ENCODE peak calls at places on chromosomes 12 and 14, in eight cellular contexts. I is GM13977, S is cardiac fibroblast, J is neural crest cell, N is AG04450, W is lower leg skin, K is HCT116, U is nephron progenitor cell. M is an unnamed sample.

GRCh38 chr12:51746416-51746815 is 102.1 kb downstream of the FIGNL2 start:
- DNase-seq in U (no peak), K (no peak), J (no peak), S (no peak), W (no peak), N (no peak), I (no peak), M (no peak)

GRCh38 chr12:47985596-47986265 is 18.5 kb downstream of the COL2A1 start:
- DNase-seq in N (no peak), S (no peak), U (no peak), I (no peak), W (no peak), K (no peak), J (no peak), M (no peak)

GRCh38 chr12:109827566-109828550 is 5.3 kb downstream of the TRPV4 start:
- DNase-seq in S (peak; percentile 63), N (no peak), I (no peak), J (peak; percentile 56), U (no peak), K (no peak), W (peak; percentile 35), M (no peak)

GRCh38 chr14:92651793-92652382 is 96.5 kb downstream of the LGMN start:
- DNase-seq in K (no peak), U (no peak), J (no peak), S (no peak), W (peak; percentile 49), I (peak; percentile 40), N (no peak), M (no peak)

GRCh38 chr14:41718477-41719166 is 111.9 kb downstream of the LRFN5 start:
- DNase-seq in U (no peak), N (no peak), I (no peak), K (no peak), W (no peak), S (no peak), J (no peak), M (no peak)

GRCh38 chr12:108530141-108530540 is 15.1 kb downstream of the FICD start:
- DNase-seq in J (no peak), U (no peak), W (no peak), S (no peak), I (no peak), N (no peak), K (no peak), M (no peak)

GRCh38 chr14:68634346-68634745 is 158.5 kb downstream of the ZFP36L1 start:
- DNase-seq in U (peak; percentile 58), K (no peak), W (peak; percentile 11), N (no peak), I (no peak), J (no peak), S (no peak), M (no peak)

GRCh38 chr12:123808167-123808566 is 46.1 kb downstream of the DNAH10 start:
- DNase-seq in W (no peak), K (peak; percentile 6), S (peak; percentile 22), I (no peak), J (peak; percentile 11), N (no peak), U (peak; percentile 23), M (no peak)

GRCh38 chr12:52046859-52047258 is 4.4 kb upstream of the NR4A1 start:
- DNase-seq in K (no peak), J (no peak), I (no peak), N (no peak), S (no peak), W (no peak), U (no peak), M (no peak)

GRCh38 chr14:59919582-59920377 is at the start of gene LRRC9:
- DNase-seq in S (peak; percentile 2), N (no peak), W (no peak), U (peak; percentile 91), I (no peak), K (no peak), J (peak; percentile 73), M (no peak)

GRCh38 chr14:74543771-74544170 is 50.2 kb downstream of the ISCA2 start:
- DNase-seq in S (no peak), N (no peak), I (no peak), K (no peak), U (no peak), J (no peak), W (no peak), M (no peak)

DNA sequence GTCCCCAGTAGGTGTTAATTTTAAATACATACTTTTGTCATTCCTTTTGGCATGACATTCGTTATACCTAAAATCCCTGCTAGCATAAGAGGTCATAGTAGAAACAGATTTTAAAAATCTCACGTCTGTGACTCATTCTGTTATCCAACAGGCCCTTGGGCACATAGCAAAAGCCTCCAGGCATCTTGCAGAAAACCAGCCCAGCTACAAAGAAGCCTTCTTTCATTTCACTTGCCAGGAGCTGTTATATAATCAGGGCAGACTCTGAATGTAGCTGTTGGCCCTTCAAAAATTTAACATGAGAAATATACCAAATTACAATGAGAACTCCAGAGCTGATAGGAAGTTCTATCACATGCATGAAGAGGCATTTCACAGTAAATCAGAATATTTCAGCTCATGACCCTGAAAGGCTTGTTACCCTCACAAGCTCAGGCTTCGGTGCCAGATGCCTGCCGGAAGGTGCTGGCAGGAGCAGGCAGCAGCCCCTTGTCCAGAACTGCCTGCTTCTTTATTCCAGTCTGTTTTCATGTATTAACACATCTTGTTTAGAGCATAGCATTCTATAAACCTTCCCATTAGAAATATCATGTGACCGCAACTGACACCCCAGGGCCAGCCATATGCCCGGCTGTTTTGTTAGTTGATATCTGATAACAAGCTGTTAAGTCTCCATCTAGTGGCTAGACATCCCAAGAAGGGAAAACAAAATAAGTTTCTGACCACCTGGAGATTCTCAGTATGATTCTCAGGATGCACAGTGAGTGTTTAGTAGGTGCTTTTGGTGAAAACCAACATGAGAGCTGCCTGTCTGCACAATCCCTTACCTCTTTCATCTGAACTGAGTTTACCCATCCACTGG is 17.8 kb downstream of the E2F7 start:
- DNase-seq in S (no peak), U (no peak), I (no peak), N (no peak), J (no peak), K (no peak), W (no peak), M (peak; percentile 33)
- TF ChIP-seq CTCF in S (no peak), U (no peak), I (no peak), N (peak; percentile 45), J (no peak), K (no peak), W (no peak), M (peak; percentile 64)

GRCh38 chr12:103495783-103496456 is at the start of gene C12orf42:
- DNase-seq in S (peak; percentile 25), U (peak; percentile 51), I (peak; percentile 59), W (no peak), J (peak; percentile 48), N (no peak), K (peak; percentile 12), M (peak; percentile 25)
- TF ChIP-seq CTCF in S (peak; percentile 43), U (peak; percentile 50), I (peak; percentile 74), W (no peak), J (peak; percentile 67), N (peak; percentile 46), K (peak; percentile 57), M (peak; percentile 74)

GRCh38 chr14:81986005-81986404 is 452.4 kb upstream of the SEL1L start:
- DNase-seq in N (no peak), I (no peak), U (no peak), J (no peak), K (no peak), S (no peak), W (no peak), M (no peak)

GRCh38 chr14:81990312-81990761 is 456.7 kb upstream of the SEL1L start:
- DNase-seq in K (peak; percentile 18), S (peak; percentile 68), N (peak; percentile 1), J (peak; percentile 63), W (peak; percentile 40), I (peak; percentile 37), U (peak; percentile 67), M (peak; percentile 22)

GRCh38 chr14:81991998-81992397 is 458.3 kb upstream of the SEL1L start:
- DNase-seq in U (no peak), W (no peak), I (no peak), J (no peak), N (no peak), K (no peak), S (peak; percentile 4), M (no peak)
- TF ChIP-seq CTCF in U (peak; percentile 18), W (no peak), I (peak; percentile 41), J (peak; percentile 46), N (no peak), K (no peak), S (no peak), M (peak; percentile 38)

GRCh38 chr14:102983496-102983895 is 61.0 kb downstream of the AMN start:
- DNase-seq in N (no peak), J (no peak), K (no peak), I (no peak), S (no peak), U (no peak), W (no peak), M (no peak)

GRCh38 chr14:102985665-102986064 is 63.2 kb downstream of the AMN start:
- DNase-seq in W (no peak), S (no peak), N (no peak), U (no peak), J (no peak), K (no peak), I (peak; percentile 82), M (no peak)

GRCh38 chr14:102980409-102980810 is 57.9 kb downstream of the AMN start:
- DNase-seq in J (no peak), N (no peak), W (no peak), K (no peak), U (no peak), I (no peak), S (peak; percentile 56), M (no peak)

GRCh38 chr14:102984336-102985102 is 62.1 kb downstream of the AMN start:
- DNase-seq in J (no peak), U (no peak), K (no peak), S (no peak), I (no peak), W (no peak), N (no peak), M (no peak)

DNA sequence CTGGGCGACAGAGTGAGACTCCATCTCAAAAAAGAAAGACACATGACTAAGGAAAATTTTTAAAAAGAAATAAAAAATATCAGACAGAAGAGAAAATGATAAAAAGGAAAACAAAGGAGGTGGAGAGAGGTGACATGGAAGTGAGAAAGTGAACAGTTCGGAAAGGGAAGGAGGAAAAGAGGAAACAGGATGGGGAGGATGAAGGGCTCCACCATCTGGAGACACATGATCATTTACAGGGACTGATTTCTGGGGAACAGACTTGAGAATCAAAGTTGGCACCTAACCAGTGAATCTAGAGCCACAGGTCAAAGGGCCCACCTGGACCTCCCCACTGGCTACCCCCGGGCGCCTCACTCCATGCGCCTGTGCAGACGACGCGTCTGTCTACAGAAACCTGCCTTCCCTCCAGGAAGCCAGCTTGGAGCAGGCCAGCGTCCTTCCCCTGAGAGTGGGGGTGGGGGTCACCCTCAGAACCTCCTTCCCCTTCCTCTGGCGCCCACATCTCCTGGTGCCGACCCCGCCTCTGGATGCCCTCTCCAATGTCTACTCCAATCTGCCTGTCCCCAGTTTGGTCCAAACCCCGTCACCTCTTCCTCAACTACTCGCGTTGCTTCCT is 60.5 kb downstream of the AMN start:
- DNase-seq in I (no peak), W (no peak), K (no peak), U (no peak), S (no peak), N (no peak), J (no peak), M (no peak)
- TF ChIP-seq CTCF in I (no peak), W (no peak), K (no peak), U (no peak), S (no peak), N (no peak), J (no peak), M (peak; percentile 7)

M was measured in HFFc6.